ENCODE peak calls at places on chromosomes 1 and 21, in six cellular contexts. V, Z, U, B, T and F are unnamed samples.
A peak's percentile ranks its signal among the peaks of the same experiment; 100 is the strongest.

GRCh38 chr1:10513199-10513598 is 38.4 kb downstream of the PEX14 start:
- DNase-seq in T (no peak), V (no peak), Z (no peak), U (no peak), B (no peak), F (no peak)

GRCh38 chr1:210098376-210098775 is 134.2 kb upstream of the SERTAD4 start:
- DNase-seq in Z (no peak), U (no peak), B (no peak), V (peak; percentile 27), T (no peak), F (no peak)

GRCh38 chr1:1337793-1338147 is 6.7 kb downstream of the TAS1R3 start:
- DNase-seq in V (no peak), T (no peak), Z (peak; percentile 58), U (no peak), B (no peak), F (no peak)

GRCh38 chr1:230976825-230977747 is 1.6 kb downstream of the TTC13 start:
- DNase-seq in T (no peak), U (no peak), V (no peak), Z (peak; percentile 66), B (no peak), F (peak; percentile 67)

GRCh38 chr21:31282095-31282709 is 61.9 kb downstream of the TIAM1 start:
- DNase-seq in B (no peak), U (no peak), T (peak; percentile 38), V (peak; percentile 100), Z (no peak), F (no peak)

GRCh38 chr1:247653040-247653439 is 26.5 kb downstream of the OR13G1 start:
- DNase-seq in T (no peak), Z (no peak), B (no peak), V (no peak), U (no peak), F (no peak)

GRCh38 chr21:35222021-35222420 is 172.9 kb upstream of the RUNX1 start:
- DNase-seq in U (no peak), T (peak; percentile 19), B (no peak), V (peak; percentile 25), Z (peak; percentile 19), F (peak; percentile 47)

GRCh38 chr21:34988139-34988538 is 61.0 kb downstream of the RUNX1 start:
- DNase-seq in T (no peak), V (no peak), U (no peak), Z (no peak), B (no peak), F (no peak)

GRCh38 chr1:174894087-174894768 is 105.5 kb upstream of the CACYBP start:
- DNase-seq in U (no peak), T (no peak), Z (no peak), V (no peak), B (no peak), F (no peak)

GRCh38 chr1:41442697-41443251 is 41.7 kb downstream of the EDN2 start:
- DNase-seq in V (peak; percentile 64), U (peak; percentile 62), Z (no peak), B (no peak), T (no peak), F (no peak)

GRCh38 chr1:62038594-62039284 is 155.9 kb upstream of the L1TD1 start:
- DNase-seq in U (no peak), Z (no peak), T (no peak), B (no peak), V (no peak), F (no peak)

GRCh38 chr1:15034656-15035055 is 118.9 kb upstream of the TMEM51 start:
- DNase-seq in B (peak; percentile 66), Z (no peak), T (no peak), V (no peak), U (no peak), F (no peak)

GRCh38 chr1:111706921-111707320 is 32.3 kb downstream of the INKA2 start:
- DNase-seq in B (no peak), U (no peak), Z (no peak), V (peak; percentile 44), T (no peak), F (no peak)

GRCh38 chr21:36510911-36511310 is 31.0 kb upstream of the CLDN14 start:
- DNase-seq in B (no peak), V (no peak), Z (no peak), T (no peak), U (no peak), F (no peak)

GRCh38 chr1:14338509-14338908 is 260.0 kb upstream of the KAZN start:
- DNase-seq in Z (no peak), U (no peak), V (no peak), T (no peak), B (no peak), F (no peak)

GRCh38 chr1:99872063-99872462 is 21.9 kb downstream of the AGL start:
- DNase-seq in T (no peak), V (no peak), B (no peak), Z (no peak), U (no peak), F (no peak)

GRCh38 chr1:52057245-52057644 is 1.1 kb downstream of the BTF3L4 start:
- DNase-seq in Z (no peak), B (no peak), U (no peak), V (no peak), T (no peak), F (no peak)

GRCh38 chr1:149843302-149844041 is 55.9 kb upstream of the BOLA1 start:
- DNase-seq in B (no peak), T (peak; percentile 10), Z (peak; percentile 56), V (peak; percentile 9), U (no peak), F (peak; percentile 48)

GRCh38 chr1:3929122-3929521 is 29.1 kb upstream of the C1orf174 start:
- DNase-seq in B (no peak), Z (no peak), T (no peak), U (no peak), V (no peak), F (no peak)

GRCh38 chr1:32754282-32755097 is 51.9 kb upstream of the SYNC start:
- DNase-seq in U (no peak), Z (no peak), V (peak; percentile 60), T (peak; percentile 63), B (peak; percentile 84), F (no peak)

GRCh38 chr1:26029054-26029863 is 7.7 kb downstream of the EXTL1 start:
- DNase-seq in Z (no peak), V (no peak), T (no peak), U (no peak), B (no peak), F (no peak)

GRCh38 chr1:43140583-43140982 is 31.5 kb downstream of the EBNA1BP2 start:
- DNase-seq in Z (no peak), T (no peak), U (no peak), V (no peak), B (no peak), F (no peak)
- TF ChIP-seq CTCF in Z (no peak), T (no peak), U (no peak), V (no peak), B (no peak), F (no peak)

GRCh38 chr1:27522860-27523665 is 33.1 kb upstream of the WASF2 start:
- DNase-seq in U (peak; percentile 62), Z (peak; percentile 65), V (no peak), T (peak; percentile 69), B (no peak), F (no peak)
- H3K4me1 ChIP-seq in U (peaks cover 5% of the 10 kb centered on the region), Z (peaks cover 56% of the 10 kb centered on the region), V (peaks cover 62% of the 10 kb centered on the region), T (peaks cover 73% of the 10 kb centered on the region), B (peaks cover 40% of the 10 kb centered on the region), F (peaks cover 8% of the 10 kb centered on the region)

GRCh38 chr1:87796521-87796920 is 467.8 kb downstream of the LMO4 start:
- DNase-seq in V (no peak), Z (no peak), U (no peak), B (no peak), T (no peak), F (no peak)

GRCh38 chr1:87790756-87791155 is 462.1 kb downstream of the LMO4 start:
- DNase-seq in B (no peak), U (no peak), T (no peak), Z (no peak), V (no peak), F (no peak)

GRCh38 chr1:87794788-87795614 is 466.3 kb downstream of the LMO4 start:
- DNase-seq in V (peak; percentile 87), B (no peak), T (no peak), Z (no peak), U (no peak), F (no peak)

GRCh38 chr1:87795615-87796337 is 467.1 kb downstream of the LMO4 start:
- DNase-seq in T (no peak), B (no peak), U (no peak), Z (no peak), V (no peak), F (no peak)

GRCh38 chr1:87792094-87792493 is 463.4 kb downstream of the LMO4 start:
- DNase-seq in V (no peak), U (no peak), Z (no peak), B (no peak), T (no peak), F (no peak)
- TF ChIP-seq CTCF in V (no peak), U (no peak), Z (no peak), B (no peak), T (no peak), F (no peak)

GRCh38 chr1:53465023-53465957 is 6.1 kb downstream of the DMRTB1 start:
- DNase-seq in B (no peak), T (no peak), V (no peak), Z (no peak), U (no peak), F (no peak)
- H3K4me1 ChIP-seq in B (no peaks in the 10 kb centered on the region), T (peaks cover 22% of the 10 kb centered on the region), V (peaks cover under 1% of the 10 kb centered on the region), Z (no peaks in the 10 kb centered on the region), U (no peaks in the 10 kb centered on the region), F (no peaks in the 10 kb centered on the region)

GRCh38 chr1:203640723-203641523 is 14.3 kb downstream of the ATP2B4 start:
- DNase-seq in T (no peak), B (no peak), U (no peak), Z (no peak), V (no peak), F (no peak)

GRCh38 chr1:203636306-203636705 is 9.7 kb downstream of the ATP2B4 start:
- DNase-seq in U (peak; percentile 50), T (no peak), B (no peak), V (peak; percentile 85), Z (no peak), F (no peak)

GRCh38 chr1:203638076-203638475 is 11.4 kb downstream of the ATP2B4 start:
- DNase-seq in U (no peak), Z (no peak), T (no peak), B (no peak), V (no peak), F (no peak)

GRCh38 chr1:203640117-203640516 is 13.5 kb downstream of the ATP2B4 start:
- DNase-seq in U (no peak), V (no peak), B (no peak), Z (no peak), T (no peak), F (no peak)

DNA sequence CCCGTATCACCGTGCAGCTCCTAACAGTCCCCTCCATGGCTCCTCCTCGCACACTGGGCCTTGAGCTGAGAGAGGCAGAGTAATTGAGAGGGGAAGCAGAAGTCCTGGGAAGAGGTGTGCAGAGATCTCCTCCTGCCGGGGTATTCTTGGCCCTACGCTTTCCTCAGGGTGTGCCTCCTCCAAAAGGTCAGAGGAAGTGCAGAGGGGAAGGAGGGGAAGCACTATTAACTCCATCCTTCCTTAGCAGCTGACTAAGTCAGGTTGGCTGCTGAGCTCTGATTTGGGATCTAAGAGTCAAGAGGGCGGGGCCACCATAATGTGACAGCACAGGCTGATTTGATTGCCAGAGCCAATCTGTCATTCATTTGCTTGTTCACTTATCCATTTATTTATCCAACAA is 12.3 kb downstream of the ATP2B4 start:
- DNase-seq in V (no peak), Z (no peak), B (no peak), U (no peak), T (no peak), F (no peak)
- TF ChIP-seq CTCF in V (no peak), Z (no peak), B (no peak), U (no peak), T (peak; percentile 8), F (no peak)